ENCODE peak calls at places on chromosomes 11 and 22, in six cellular contexts. Y is naive B cell, T is EL, W is globus pallidus, O is left ventricle myocardium superior, X is A172. G is an unnamed sample.

GRCh38 chr11:111532365-111532709 is 8.2 kb upstream of the LAYN start:
- DNase-seq in Y (no peak), T (no peak), W (no peak), O (no peak), X (no peak), G (no peak)

GRCh38 chr11:27455667-27456066 is 16.9 kb downstream of the LGR4 start:
- DNase-seq in Y (no peak), T (no peak), W (no peak), O (no peak), X (no peak), G (no peak)

GRCh38 chr11:76783294-76783900 is at the start of gene TSKU:
- DNase-seq in Y (no peak), T (peak; percentile 48), W (no peak), O (peak; percentile 67), X (no peak), G (peak; percentile 85)

GRCh38 chr11:2699185-2699530 is 636 bp downstream of the KCNQ1OT1 start:
- DNase-seq in Y (no peak), T (peak; percentile 10), W (no peak), O (peak; percentile 49), X (no peak), G (peak; percentile 68)

GRCh38 chr11:121482231-121483129 is 29.7 kb upstream of the SORL1-AS1 start:
- DNase-seq in Y (peak; percentile 76), T (no peak), W (peak; percentile 39), O (no peak), X (no peak), G (no peak)

GRCh38 chr22:41772645-41773044 is 27.8 kb upstream of the CCDC134 start:
- DNase-seq in Y (no peak), T (peak; percentile 56), W (no peak), O (no peak), X (no peak), G (no peak)

GRCh38 chr11:119797736-119798135 is 68.7 kb upstream of the NECTIN1 start:
- DNase-seq in Y (no peak), T (no peak), W (no peak), O (no peak), X (no peak), G (no peak)

GRCh38 chr11:128504489-128504888 is 82.9 kb downstream of the ETS1 start:
- DNase-seq in Y (no peak), T (no peak), W (no peak), O (no peak), X (no peak), G (no peak)

GRCh38 chr22:22229683-22230420 is 14.7 kb upstream of the VPREB1 start:
- DNase-seq in Y (no peak), T (no peak), W (no peak), O (no peak), X (no peak), G (no peak)

GRCh38 chr11:11975201-11976092 is 33.0 kb downstream of the DKK3 start:
- DNase-seq in Y (no peak), T (no peak), W (no peak), O (no peak), X (peak; percentile 97), G (peak; percentile 49)

GRCh38 chr11:96187779-96188624 is 155.0 kb downstream of the MAML2 start:
- DNase-seq in Y (no peak), T (peak; percentile 95), W (no peak), O (peak; percentile 37), X (peak; percentile 64), G (no peak)

GRCh38 chr11:62601364-62602140 is at the start of gene MTA2:
- DNase-seq in Y (peak; percentile 100), T (peak; percentile 98), W (peak; percentile 97), O (peak; percentile 97), X (peak; percentile 95), G (peak; percentile 100)

GRCh38 chr11:61834278-61835004 is 6.3 kb downstream of the FADS2 start:
- DNase-seq in Y (peak; percentile 50), T (peak; percentile 38), W (no peak), O (peak; percentile 73), X (peak; percentile 68), G (no peak)

GRCh38 chr22:43346521-43346929 is 3.4 kb upstream of the SCUBE1 start:
- DNase-seq in Y (peak; percentile 34), T (peak; percentile 33), W (peak; percentile 7), O (peak; percentile 82), X (peak; percentile 7), G (no peak)

GRCh38 chr22:37336474-37337028 is 54.2 kb downstream of the CYTH4 start:
- DNase-seq in Y (no peak), T (no peak), W (no peak), O (no peak), X (no peak), G (no peak)

GRCh38 chr11:69837791-69838190 is 18.6 kb upstream of the FGF3 start:
- DNase-seq in Y (no peak), T (no peak), W (no peak), O (no peak), X (no peak), G (no peak)

GRCh38 chr11:114269498-114269897 is 26.7 kb upstream of the NNMT start:
- DNase-seq in Y (no peak), T (no peak), W (no peak), O (no peak), X (no peak), G (peak; percentile 2)

GRCh38 chr11:1336836-1337646 is 27.6 kb upstream of the TOLLIP start:
- DNase-seq in Y (peak; percentile 38), T (peak; percentile 10), W (peak; percentile 28), O (peak; percentile 70), X (no peak), G (no peak)

GRCh38 chr11:100472727-100473389 is 214.2 kb upstream of the ARHGAP42 start:
- DNase-seq in Y (no peak), T (no peak), W (no peak), O (no peak), X (no peak), G (no peak)

GRCh38 chr11:70490208-70490607 is 91.9 kb downstream of the CTTN start:
- DNase-seq in Y (no peak), T (no peak), W (no peak), O (peak; percentile 14), X (no peak), G (no peak)

GRCh38 chr22:34306361-34306760 is 386.1 kb upstream of the LARGE1 start:
- DNase-seq in Y (no peak), T (no peak), W (no peak), O (no peak), X (no peak), G (no peak)

GRCh38 chr11:86916330-86916729 is 38.9 kb downstream of the FZD4 start:
- DNase-seq in Y (no peak), T (peak; percentile 90), W (no peak), O (no peak), X (peak; percentile 83), G (no peak)

GRCh38 chr11:12001152-12001551 is 7.3 kb downstream of the DKK3 start:
- DNase-seq in Y (no peak), T (no peak), W (no peak), O (no peak), X (no peak), G (no peak)

GRCh38 chr11:69915501-69916250 is 96.5 kb upstream of the FGF3 start:
- DNase-seq in Y (no peak), T (peak; percentile 78), W (peak; percentile 11), O (peak; percentile 91), X (peak; percentile 81), G (peak; percentile 86)

GRCh38 chr11:78796956-78797355 is 222.3 kb upstream of the NARS2 start:
- DNase-seq in Y (no peak), T (peak; percentile 91), W (no peak), O (no peak), X (no peak), G (no peak)

GRCh38 chr11:288328-289144 is at the start of gene PGGHG:
- DNase-seq in Y (peak; percentile 55), T (peak; percentile 58), W (no peak), O (peak; percentile 92), X (no peak), G (peak; percentile 70)

GRCh38 chr11:65423516-65424199 is 1.1 kb downstream of the NEAT1 start:
- DNase-seq in Y (no peak), T (peak; percentile 45), W (no peak), O (no peak), X (peak; percentile 14), G (no peak)

GRCh38 chr11:44839458-44840084 is 111.1 kb downstream of the TP53I11 start:
- DNase-seq in Y (no peak), T (no peak), W (no peak), O (no peak), X (no peak), G (no peak)

GRCh38 chr11:57121996-57122395 is 59.8 kb upstream of the LRRC55 start:
- DNase-seq in Y (no peak), T (no peak), W (no peak), O (no peak), X (no peak), G (no peak)

GRCh38 chr11:47488674-47489394 is 39.9 kb upstream of the RAPSN start:
- DNase-seq in Y (no peak), T (no peak), W (no peak), O (no peak), X (no peak), G (no peak)

GRCh38 chr22:36285017-36285416 is 32.1 kb downstream of the APOL1 start:
- DNase-seq in Y (no peak), T (no peak), W (no peak), O (peak; percentile 73), X (no peak), G (no peak)

GRCh38 chr22:23984430-23984829 is 4.5 kb downstream of the GSTT2 start:
- DNase-seq in Y (no peak), T (no peak), W (peak; percentile 32), O (no peak), X (peak; percentile 20), G (no peak)

GRCh38 chr22:29773233-29773632 is 6.1 kb downstream of the UQCR10 start:
- DNase-seq in Y (no peak), T (peak; percentile 62), W (no peak), O (no peak), X (peak; percentile 59), G (no peak)

GRCh38 chr22:38713921-38714320 is 8.2 kb downstream of the GTPBP1 start:
- DNase-seq in Y (no peak), T (no peak), W (no peak), O (no peak), X (no peak), G (no peak)

GRCh38 chr11:121596195-121597145 is 143.7 kb upstream of the SORL1-AS1 start:
- DNase-seq in Y (no peak), T (peak; percentile 43), W (no peak), O (no peak), X (peak; percentile 43), G (no peak)

GRCh38 chr11:17986711-17987220 is 26.1 kb downstream of the SERGEF start:
- DNase-seq in Y (no peak), T (no peak), W (no peak), O (no peak), X (no peak), G (no peak)

GRCh38 chr11:27055065-27055682 is 14.6 kb downstream of the BBOX1 start:
- DNase-seq in Y (no peak), T (no peak), W (no peak), O (no peak), X (peak; percentile 73), G (no peak)

GRCh38 chr22:23824476-23825245 is 14.1 kb downstream of the DERL3 start:
- DNase-seq in Y (no peak), T (no peak), W (no peak), O (peak; percentile 46), X (no peak), G (no peak)

GRCh38 chr22:24420977-24421343 is 6.4 kb upstream of the ADORA2A start:
- DNase-seq in Y (no peak), T (no peak), W (no peak), O (peak; percentile 26), X (no peak), G (no peak)